ENCODE peak calls at places on chromosomes 1 and 21, in five cellular contexts. One of them, this sample, is unnamed.

GRCh38 chr1:22975694-22976093 is 3.0 kb upstream of the LACTBL1 start:
- DNase-seq in lung: no peak
- DNase-seq in right atrium auricular region: no peak
- DNase-seq in fibroblast of lung: no peak
- DNase-seq in naive thymus-derived CD4-positive, alpha-beta T cell: no peak
- DNase-seq in this sample: no peak

GRCh38 chr1:35915693-35916092 is 15.2 kb upstream of the AGO3 start:
- DNase-seq in lung: no peak
- DNase-seq in right atrium auricular region: no peak
- DNase-seq in fibroblast of lung: peak; percentile 34
- DNase-seq in naive thymus-derived CD4-positive, alpha-beta T cell: no peak
- DNase-seq in this sample: no peak

GRCh38 chr1:233240839-233241682 is 54.5 kb downstream of the PCNX2 start:
- DNase-seq in lung: peak; percentile 51
- DNase-seq in right atrium auricular region: peak; percentile 70
- DNase-seq in fibroblast of lung: peak; percentile 64
- DNase-seq in naive thymus-derived CD4-positive, alpha-beta T cell: peak; percentile 22
- DNase-seq in this sample: no peak

GRCh38 chr1:214525535-214526019 is 25.8 kb downstream of the PTPN14 start:
- DNase-seq in lung: no peak
- DNase-seq in right atrium auricular region: no peak
- DNase-seq in fibroblast of lung: peak; percentile 41
- DNase-seq in naive thymus-derived CD4-positive, alpha-beta T cell: no peak
- DNase-seq in this sample: no peak

GRCh38 chr1:212862111-212862690 is 4.1 kb downstream of the FLVCR1 start:
- DNase-seq in lung: no peak
- DNase-seq in right atrium auricular region: no peak
- DNase-seq in fibroblast of lung: no peak
- DNase-seq in naive thymus-derived CD4-positive, alpha-beta T cell: no peak
- DNase-seq in this sample: no peak

GRCh38 chr1:235938714-235939487 is 72.2 kb upstream of the LYST start:
- DNase-seq in lung: no peak
- DNase-seq in right atrium auricular region: no peak
- DNase-seq in fibroblast of lung: no peak
- DNase-seq in naive thymus-derived CD4-positive, alpha-beta T cell: no peak
- DNase-seq in this sample: no peak

GRCh38 chr1:208748766-208749165 is 504.6 kb upstream of the PLXNA2 start:
- DNase-seq in lung: no peak
- DNase-seq in right atrium auricular region: no peak
- DNase-seq in fibroblast of lung: no peak
- DNase-seq in naive thymus-derived CD4-positive, alpha-beta T cell: no peak
- DNase-seq in this sample: no peak

GRCh38 chr1:213466578-213466977 is 415.5 kb downstream of the RPS6KC1 start:
- DNase-seq in lung: no peak
- DNase-seq in right atrium auricular region: no peak
- DNase-seq in fibroblast of lung: no peak
- DNase-seq in naive thymus-derived CD4-positive, alpha-beta T cell: no peak
- DNase-seq in this sample: no peak

GRCh38 chr1:154568165-154568815 is 712 bp downstream of the CHRNB2 start:
- DNase-seq in lung: no peak
- DNase-seq in right atrium auricular region: no peak
- DNase-seq in fibroblast of lung: no peak
- DNase-seq in naive thymus-derived CD4-positive, alpha-beta T cell: no peak
- DNase-seq in this sample: no peak

GRCh38 chr1:94385354-94385947 is 32.7 kb upstream of the ABCD3 start:
- DNase-seq in lung: no peak
- DNase-seq in right atrium auricular region: no peak
- DNase-seq in fibroblast of lung: no peak
- DNase-seq in naive thymus-derived CD4-positive, alpha-beta T cell: no peak
- DNase-seq in this sample: no peak

GRCh38 chr21:32298148-32298559 is 501 bp upstream of the MRAP start:
- DNase-seq in lung: no peak
- DNase-seq in right atrium auricular region: peak; percentile 75
- DNase-seq in fibroblast of lung: peak; percentile 81
- DNase-seq in naive thymus-derived CD4-positive, alpha-beta T cell: no peak
- DNase-seq in this sample: no peak

GRCh38 chr1:36257375-36257767 is 33.1 kb downstream of the THRAP3 start:
- DNase-seq in lung: no peak
- DNase-seq in right atrium auricular region: no peak
- DNase-seq in fibroblast of lung: no peak
- DNase-seq in naive thymus-derived CD4-positive, alpha-beta T cell: no peak
- DNase-seq in this sample: no peak

GRCh38 chr1:41619511-41620364 is 135.3 kb upstream of the EDN2 start:
- DNase-seq in lung: no peak
- DNase-seq in right atrium auricular region: peak; percentile 44
- DNase-seq in fibroblast of lung: no peak
- DNase-seq in naive thymus-derived CD4-positive, alpha-beta T cell: no peak
- DNase-seq in this sample: no peak

GRCh38 chr1:201125805-201126204 is 1.2 kb downstream of the ASCL5 start:
- DNase-seq in lung: no peak
- DNase-seq in right atrium auricular region: no peak
- DNase-seq in fibroblast of lung: no peak
- DNase-seq in naive thymus-derived CD4-positive, alpha-beta T cell: no peak
- DNase-seq in this sample: no peak

GRCh38 chr1:14421977-14422609 is 176.4 kb upstream of the KAZN start:
- DNase-seq in lung: no peak
- DNase-seq in right atrium auricular region: no peak
- DNase-seq in fibroblast of lung: no peak
- DNase-seq in naive thymus-derived CD4-positive, alpha-beta T cell: no peak
- DNase-seq in this sample: no peak

GRCh38 chr1:154276797-154277196 is 4.4 kb downstream of the HAX1 start:
- DNase-seq in lung: no peak
- DNase-seq in right atrium auricular region: no peak
- DNase-seq in fibroblast of lung: no peak
- DNase-seq in naive thymus-derived CD4-positive, alpha-beta T cell: peak; percentile 33
- DNase-seq in this sample: no peak

GRCh38 chr1:234603221-234604204 is 6.5 kb downstream of the IRF2BP2 start:
- DNase-seq in lung: no peak
- DNase-seq in right atrium auricular region: no peak
- DNase-seq in fibroblast of lung: peak; percentile 70
- DNase-seq in naive thymus-derived CD4-positive, alpha-beta T cell: no peak
- DNase-seq in this sample: no peak

GRCh38 chr1:218284377-218284916 is 646 bp upstream of the RRP15 start:
- DNase-seq in lung: no peak
- DNase-seq in right atrium auricular region: no peak
- DNase-seq in fibroblast of lung: no peak
- DNase-seq in naive thymus-derived CD4-positive, alpha-beta T cell: no peak
- DNase-seq in this sample: no peak

GRCh38 chr1:246065592-246065991 is 441.5 kb downstream of the SMYD3 start:
- DNase-seq in lung: no peak
- DNase-seq in right atrium auricular region: no peak
- DNase-seq in fibroblast of lung: no peak
- DNase-seq in naive thymus-derived CD4-positive, alpha-beta T cell: no peak
- DNase-seq in this sample: no peak

GRCh38 chr1:100736766-100737165 is 17.2 kb downstream of the VCAM1 start:
- DNase-seq in lung: no peak
- DNase-seq in right atrium auricular region: no peak
- DNase-seq in fibroblast of lung: peak; percentile 66
- DNase-seq in naive thymus-derived CD4-positive, alpha-beta T cell: no peak
- DNase-seq in this sample: peak; percentile 53

GRCh38 chr1:77538956-77539509 is 143.4 kb downstream of the ZZZ3 start:
- DNase-seq in lung: no peak
- DNase-seq in right atrium auricular region: peak; percentile 62
- DNase-seq in fibroblast of lung: peak; percentile 84
- DNase-seq in naive thymus-derived CD4-positive, alpha-beta T cell: no peak
- DNase-seq in this sample: peak; percentile 85

GRCh38 chr1:22376976-22377375 is 74.7 kb upstream of the ZBTB40 start:
- DNase-seq in lung: no peak
- DNase-seq in right atrium auricular region: no peak
- DNase-seq in fibroblast of lung: no peak
- DNase-seq in naive thymus-derived CD4-positive, alpha-beta T cell: no peak
- DNase-seq in this sample: no peak

GRCh38 chr1:17594690-17595601 is 55.4 kb downstream of the ARHGEF10L start:
- DNase-seq in lung: no peak
- DNase-seq in right atrium auricular region: no peak
- DNase-seq in fibroblast of lung: no peak
- DNase-seq in naive thymus-derived CD4-positive, alpha-beta T cell: no peak
- DNase-seq in this sample: no peak

GRCh38 chr1:155978973-155979429 is 654 bp upstream of the ARHGEF2 start:
- DNase-seq in lung: no peak
- DNase-seq in right atrium auricular region: no peak
- DNase-seq in fibroblast of lung: peak; percentile 54
- DNase-seq in naive thymus-derived CD4-positive, alpha-beta T cell: no peak
- DNase-seq in this sample: no peak

GRCh38 chr1:156025873-156026272 is 5.1 kb upstream of the SSR2 start:
- DNase-seq in lung: peak; percentile 50
- DNase-seq in right atrium auricular region: no peak
- DNase-seq in fibroblast of lung: peak; percentile 39
- DNase-seq in naive thymus-derived CD4-positive, alpha-beta T cell: peak; percentile 13
- DNase-seq in this sample: no peak

GRCh38 chr1:234619794-234620247 is 9.8 kb upstream of the IRF2BP2 start:
- DNase-seq in lung: no peak
- DNase-seq in right atrium auricular region: no peak
- DNase-seq in fibroblast of lung: no peak
- DNase-seq in naive thymus-derived CD4-positive, alpha-beta T cell: no peak
- DNase-seq in this sample: no peak

GRCh38 chr1:192266645-192267044 is 50.1 kb upstream of the RGS21 start:
- DNase-seq in lung: no peak
- DNase-seq in right atrium auricular region: no peak
- DNase-seq in fibroblast of lung: no peak
- DNase-seq in naive thymus-derived CD4-positive, alpha-beta T cell: no peak
- DNase-seq in this sample: no peak

GRCh38 chr1:6854166-6854565 is 68.9 kb downstream of the CAMTA1 start:
- DNase-seq in lung: no peak
- DNase-seq in right atrium auricular region: no peak
- DNase-seq in fibroblast of lung: no peak
- DNase-seq in naive thymus-derived CD4-positive, alpha-beta T cell: no peak
- DNase-seq in this sample: no peak
- H3K4me3 ChIP-seq in lung: no peak overlapping the region
- H3K4me3 ChIP-seq in right atrium auricular region: no peak overlapping the region
- H3K4me3 ChIP-seq in fibroblast of lung: no peak overlapping the region
- H3K4me3 ChIP-seq in naive thymus-derived CD4-positive, alpha-beta T cell: no peak overlapping the region
- H3K4me3 ChIP-seq in this sample: no peak overlapping the region

GRCh38 chr1:40377512-40377911 is 4.0 kb downstream of the SMAP2 start:
- DNase-seq in lung: no peak
- DNase-seq in right atrium auricular region: peak; percentile 1
- DNase-seq in fibroblast of lung: no peak
- DNase-seq in naive thymus-derived CD4-positive, alpha-beta T cell: no peak
- DNase-seq in this sample: no peak
- H3K4me3 ChIP-seq in lung: no peak overlapping the region
- H3K4me3 ChIP-seq in right atrium auricular region: no peak overlapping the region
- H3K4me3 ChIP-seq in fibroblast of lung: no peak overlapping the region
- H3K4me3 ChIP-seq in naive thymus-derived CD4-positive, alpha-beta T cell: peak overlapping the region; percentile 21
- H3K4me3 ChIP-seq in this sample: no peak overlapping the region

GRCh38 chr1:151994956-151995355 is 1.3 kb upstream of the S100A10 start:
- DNase-seq in lung: peak; percentile 42
- DNase-seq in right atrium auricular region: peak; percentile 77
- DNase-seq in fibroblast of lung: peak; percentile 94
- DNase-seq in naive thymus-derived CD4-positive, alpha-beta T cell: no peak
- DNase-seq in this sample: peak; percentile 90
- H3K4me3 ChIP-seq in lung: no peak overlapping the region
- H3K4me3 ChIP-seq in right atrium auricular region: no peak overlapping the region
- H3K4me3 ChIP-seq in fibroblast of lung: no peak overlapping the region
- H3K4me3 ChIP-seq in naive thymus-derived CD4-positive, alpha-beta T cell: no peak overlapping the region
- H3K4me3 ChIP-seq in this sample: no peak overlapping the region

GRCh38 chr1:97942161-97943123 is 21.6 kb upstream of the DPYD start:
- DNase-seq in lung: no peak
- DNase-seq in right atrium auricular region: no peak
- DNase-seq in fibroblast of lung: no peak
- DNase-seq in naive thymus-derived CD4-positive, alpha-beta T cell: peak; percentile 7
- DNase-seq in this sample: no peak

GRCh38 chr1:97947751-97948150 is 26.9 kb upstream of the DPYD start:
- DNase-seq in lung: no peak
- DNase-seq in right atrium auricular region: no peak
- DNase-seq in fibroblast of lung: no peak
- DNase-seq in naive thymus-derived CD4-positive, alpha-beta T cell: no peak
- DNase-seq in this sample: no peak

GRCh38 chr1:97943354-97943753 is 22.5 kb upstream of the DPYD start:
- DNase-seq in lung: no peak
- DNase-seq in right atrium auricular region: no peak
- DNase-seq in fibroblast of lung: peak; percentile 34
- DNase-seq in naive thymus-derived CD4-positive, alpha-beta T cell: no peak
- DNase-seq in this sample: peak; percentile 52
- H3K4me3 ChIP-seq in lung: no peak overlapping the region
- H3K4me3 ChIP-seq in right atrium auricular region: no peak overlapping the region
- H3K4me3 ChIP-seq in fibroblast of lung: no peak overlapping the region
- H3K4me3 ChIP-seq in naive thymus-derived CD4-positive, alpha-beta T cell: no peak overlapping the region
- H3K4me3 ChIP-seq in this sample: no peak overlapping the region

GRCh38 chr21:41580758-41581554 is 73.0 kb upstream of the TMPRSS2 start:
- DNase-seq in lung: no peak
- DNase-seq in right atrium auricular region: no peak
- DNase-seq in fibroblast of lung: no peak
- DNase-seq in naive thymus-derived CD4-positive, alpha-beta T cell: no peak
- DNase-seq in this sample: no peak
- H3K4me3 ChIP-seq in lung: no peak overlapping the region
- H3K4me3 ChIP-seq in right atrium auricular region: no peak overlapping the region
- H3K4me3 ChIP-seq in fibroblast of lung: no peak overlapping the region
- H3K4me3 ChIP-seq in naive thymus-derived CD4-positive, alpha-beta T cell: no peak overlapping the region
- H3K4me3 ChIP-seq in this sample: no peak overlapping the region

GRCh38 chr1:24884751-24885150 is 45.3 kb downstream of the RUNX3 start:
- DNase-seq in lung: no peak
- DNase-seq in right atrium auricular region: no peak
- DNase-seq in fibroblast of lung: no peak
- DNase-seq in naive thymus-derived CD4-positive, alpha-beta T cell: no peak
- DNase-seq in this sample: no peak
- H3K4me3 ChIP-seq in lung: no peak overlapping the region
- H3K4me3 ChIP-seq in right atrium auricular region: no peak overlapping the region
- H3K4me3 ChIP-seq in fibroblast of lung: no peak overlapping the region
- H3K4me3 ChIP-seq in naive thymus-derived CD4-positive, alpha-beta T cell: no peak overlapping the region
- H3K4me3 ChIP-seq in this sample: no peak overlapping the region

DNA sequence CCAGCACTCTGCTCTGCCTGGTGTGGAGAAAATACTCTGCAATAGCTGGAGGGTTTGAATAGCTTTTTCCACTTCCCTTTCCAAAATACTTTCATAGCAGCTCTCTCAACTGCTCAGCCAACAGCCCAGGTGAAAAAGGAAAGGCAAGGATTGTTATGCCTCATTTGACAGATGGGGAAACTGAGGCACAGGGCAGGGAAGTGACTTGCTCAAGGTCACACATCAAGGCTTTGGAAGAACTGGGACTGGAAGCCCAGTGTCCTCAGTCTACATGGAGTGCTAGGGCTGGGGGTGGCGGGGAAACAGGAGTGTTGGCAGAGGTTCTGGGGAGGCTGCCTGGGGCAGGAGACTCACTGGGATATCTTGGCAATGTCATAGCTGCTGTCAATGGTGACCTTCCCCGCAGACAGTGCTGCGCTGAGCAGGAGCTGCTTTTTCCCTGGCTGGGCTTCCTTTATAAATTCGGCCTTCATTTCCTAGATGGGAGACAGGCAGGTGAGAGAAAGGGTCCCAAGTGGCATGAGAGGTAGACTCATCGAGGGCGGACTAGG is 4.1 kb downstream of the CHI3L1 start:
- DNase-seq in lung: no peak
- DNase-seq in right atrium auricular region: no peak
- DNase-seq in fibroblast of lung: no peak
- DNase-seq in naive thymus-derived CD4-positive, alpha-beta T cell: no peak
- DNase-seq in this sample: no peak
- H3K4me3 ChIP-seq in lung: no peak overlapping the region
- H3K4me3 ChIP-seq in right atrium auricular region: no peak overlapping the region
- H3K4me3 ChIP-seq in fibroblast of lung: no peak overlapping the region
- H3K4me3 ChIP-seq in naive thymus-derived CD4-positive, alpha-beta T cell: no peak overlapping the region
- H3K4me3 ChIP-seq in this sample: no peak overlapping the region

GRCh38 chr21:42624936-42625335 is 28.5 kb upstream of the PDE9A start:
- DNase-seq in lung: no peak
- DNase-seq in right atrium auricular region: no peak
- DNase-seq in fibroblast of lung: no peak
- DNase-seq in naive thymus-derived CD4-positive, alpha-beta T cell: no peak
- DNase-seq in this sample: no peak
- H3K4me3 ChIP-seq in lung: no peak overlapping the region
- H3K4me3 ChIP-seq in right atrium auricular region: no peak overlapping the region
- H3K4me3 ChIP-seq in fibroblast of lung: no peak overlapping the region
- H3K4me3 ChIP-seq in naive thymus-derived CD4-positive, alpha-beta T cell: no peak overlapping the region
- H3K4me3 ChIP-seq in this sample: no peak overlapping the region

This sample was measured in skeletal muscle cell.